ENCODE peak calls at places on chromosomes 6 and 20, in seven cellular contexts. V, L, S, Z, B, C and M are unnamed samples.
A peak's percentile ranks its signal among the peaks of the same experiment; 100 is the strongest.

GRCh38 chr6:36758516-36759176 is 61.0 kb downstream of the RAB44 start:
- DNase-seq in V (no peak), L (no peak), S (peak; percentile 35), Z (no peak), B (no peak), C (no peak), M (no peak)

GRCh38 chr20:2794866-2795447 is 5.5 kb downstream of the CPXM1 start:
- DNase-seq in V (no peak), L (no peak), S (no peak), Z (no peak), B (no peak), C (no peak), M (no peak)

GRCh38 chr6:121647905-121648304 is 212.5 kb downstream of the GJA1 start:
- DNase-seq in V (no peak), L (peak; percentile 77), S (no peak), Z (peak; percentile 30), B (no peak), C (no peak), M (no peak)

GRCh38 chr6:71290611-71291010 is 2.0 kb downstream of the OGFRL1 start:
- DNase-seq in V (no peak), L (no peak), S (no peak), Z (no peak), B (peak; percentile 81), C (no peak), M (no peak)

GRCh38 chr6:169292340-169293124 is 38.9 kb upstream of the THBS2 start:
- DNase-seq in V (peak; percentile 83), L (peak; percentile 97), S (no peak), Z (peak; percentile 89), B (peak; percentile 95), C (no peak), M (no peak)

GRCh38 chr6:83954371-83954770 is 79.2 kb upstream of the MRAP2 start:
- DNase-seq in V (no peak), L (no peak), S (no peak), Z (no peak), B (no peak), C (no peak), M (no peak)

GRCh38 chr6:143542915-143543314 is 31.4 kb upstream of the FUCA2 start:
- DNase-seq in V (no peak), L (no peak), S (no peak), Z (no peak), B (no peak), C (no peak), M (no peak)

GRCh38 chr20:36604952-36605308 is 649 bp upstream of the RAB5IF start:
- DNase-seq in V (no peak), L (peak; percentile 17), S (peak; percentile 23), Z (peak; percentile 55), B (no peak), C (peak; percentile 24), M (no peak)

GRCh38 chr20:25540273-25540672 is 45.1 kb downstream of the NINL start:
- DNase-seq in V (no peak), L (no peak), S (no peak), Z (peak; percentile 11), B (peak; percentile 41), C (no peak), M (no peak)

GRCh38 chr6:26130581-26131247 is 43.5 kb downstream of the HFE start:
- DNase-seq in V (no peak), L (no peak), S (no peak), Z (no peak), B (no peak), C (no peak), M (no peak)

GRCh38 chr20:20217626-20218025 is 150.3 kb upstream of the INSM1 start:
- DNase-seq in V (no peak), L (no peak), S (no peak), Z (no peak), B (no peak), C (no peak), M (no peak)

GRCh38 chr6:117531758-117532276 is 49.3 kb downstream of the DCBLD1 start:
- DNase-seq in V (no peak), L (no peak), S (no peak), Z (no peak), B (no peak), C (no peak), M (no peak)

GRCh38 chr20:44738779-44739477 is 6.7 kb upstream of the KCNK15 start:
- DNase-seq in V (no peak), L (peak; percentile 82), S (peak; percentile 62), Z (peak; percentile 87), B (peak; percentile 83), C (peak; percentile 6), M (peak; percentile 45)

GRCh38 chr6:25927177-25927576 is 3.3 kb downstream of the SLC17A2 start:
- DNase-seq in V (no peak), L (no peak), S (no peak), Z (no peak), B (no peak), C (no peak), M (no peak)

GRCh38 chr6:123589317-123589716 is 47.4 kb downstream of the TRDN start:
- DNase-seq in V (no peak), L (no peak), S (no peak), Z (peak; percentile 1), B (no peak), C (no peak), M (no peak)